ENCODE peak calls at places on chromosomes 5 and 9, in seven cellular contexts. P, F, Z, K, R, E and U are unnamed samples.

GRCh38 chr5:171520300-171521170 is 101.1 kb downstream of the FGF18 start:
- DNase-seq in P (peak; percentile 9), F (peak; percentile 29), Z (no peak), K (no peak), R (no peak), E (no peak), U (peak; percentile 82)

GRCh38 chr5:139408191-139408590 is 4.3 kb upstream of the SPATA24 start:
- DNase-seq in P (no peak), F (no peak), Z (no peak), K (no peak), R (no peak), E (no peak), U (no peak)

GRCh38 chr5:22852807-22853670 is at the start of gene CDH12:
- DNase-seq in P (no peak), F (no peak), Z (no peak), K (no peak), R (no peak), E (no peak), U (no peak)

GRCh38 chr5:142441638-142442037 is 116.8 kb upstream of the SPRY4 start:
- DNase-seq in P (no peak), F (peak; percentile 63), Z (no peak), K (no peak), R (no peak), E (no peak), U (no peak)

GRCh38 chr9:91187965-91188344 is 173.8 kb downstream of the AUH start:
- DNase-seq in P (peak; percentile 47), F (peak; percentile 73), Z (no peak), K (peak; percentile 87), R (peak; percentile 9), E (no peak), U (peak; percentile 49)

GRCh38 chr9:35072461-35073275 is at the start of gene VCP:
- DNase-seq in P (peak; percentile 96), F (peak; percentile 99), Z (peak; percentile 98), K (peak; percentile 99), R (peak; percentile 98), E (peak; percentile 100), U (peak; percentile 97)

GRCh38 chr9:137077758-137078693 is 709 bp downstream of the UAP1L1 start:
- DNase-seq in P (no peak), F (no peak), Z (no peak), K (no peak), R (no peak), E (peak; percentile 24), U (peak; percentile 46)

GRCh38 chr9:93316726-93317494 is 133.0 kb downstream of the WNK2 start:
- DNase-seq in P (no peak), F (no peak), Z (no peak), K (peak; percentile 80), R (no peak), E (no peak), U (no peak)

GRCh38 chr9:92887880-92888338 is 10.1 kb upstream of the ZNF484 start:
- DNase-seq in P (no peak), F (no peak), Z (no peak), K (no peak), R (no peak), E (no peak), U (no peak)

GRCh38 chr9:79165006-79165405 is 406.8 kb upstream of the TLE4 start:
- DNase-seq in P (no peak), F (peak; percentile 59), Z (no peak), K (no peak), R (no peak), E (no peak), U (no peak)

GRCh38 chr9:83457005-83457404 is 81.2 kb downstream of the FRMD3 start:
- DNase-seq in P (no peak), F (no peak), Z (no peak), K (no peak), R (no peak), E (no peak), U (no peak)

GRCh38 chr5:36054646-36055045 is 12.0 kb downstream of the UGT3A2 start:
- DNase-seq in P (no peak), F (no peak), Z (no peak), K (no peak), R (no peak), E (no peak), U (no peak)

GRCh38 chr9:107039546-107039945 is 176.6 kb downstream of the ZNF462 start:
- DNase-seq in P (no peak), F (peak; percentile 61), Z (no peak), K (no peak), R (no peak), E (no peak), U (peak; percentile 61)

GRCh38 chr5:135356522-135357318 is 42.3 kb downstream of the MACROH2A1 start:
- DNase-seq in P (no peak), F (peak; percentile 83), Z (no peak), K (no peak), R (no peak), E (no peak), U (no peak)

GRCh38 chr5:115069087-115069968 is 100.4 kb downstream of the TRIM36 start:
- DNase-seq in P (no peak), F (peak; percentile 70), Z (no peak), K (no peak), R (no peak), E (peak; percentile 7), U (peak; percentile 40)

GRCh38 chr9:73474002-73474600 is 322.4 kb downstream of the ANXA1 start:
- DNase-seq in P (no peak), F (no peak), Z (no peak), K (no peak), R (no peak), E (no peak), U (no peak)

GRCh38 chr9:128943832-128944620 is 3.4 kb downstream of the DOLK start:
- DNase-seq in P (no peak), F (no peak), Z (no peak), K (no peak), R (no peak), E (no peak), U (no peak)

GRCh38 chr5:160685695-160686094 is 166.3 kb downstream of the ATP10B start:
- DNase-seq in P (no peak), F (no peak), Z (no peak), K (no peak), R (no peak), E (peak; percentile 37), U (no peak)

GRCh38 chr9:103904242-103904641 is 189.9 kb upstream of the SMC2 start:
- DNase-seq in P (no peak), F (no peak), Z (no peak), K (no peak), R (no peak), E (no peak), U (no peak)

GRCh38 chr9:80899208-80899607 is 790.1 kb downstream of the TLE1 start:
- DNase-seq in P (no peak), F (peak; percentile 20), Z (no peak), K (no peak), R (no peak), E (no peak), U (no peak)

GRCh38 chr5:164233796-164234195 is 728.4 kb downstream of the MAT2B start:
- DNase-seq in P (no peak), F (peak; percentile 66), Z (no peak), K (no peak), R (no peak), E (no peak), U (no peak)

GRCh38 chr5:17359451-17359965 is 138.5 kb upstream of the TAF11L2 start:
- DNase-seq in P (peak; percentile 84), F (peak; percentile 30), Z (no peak), K (no peak), R (peak; percentile 52), E (no peak), U (peak; percentile 68)

GRCh38 chr9:86202338-86202882 is 57.0 kb downstream of the C9orf153 start:
- DNase-seq in P (no peak), F (peak; percentile 74), Z (no peak), K (peak; percentile 36), R (peak; percentile 11), E (peak; percentile 51), U (peak; percentile 63)